ENCODE peak calls at places on chromosomes 7 and 10, in eight cellular contexts. D, Q, S, Y, F, K, E and X are unnamed samples.

GRCh38 chr7:158812684-158813083 is 16.6 kb downstream of the ESYT2 start:
- DNase-seq in D (no peak), Q (no peak), S (no peak), Y (no peak), F (no peak), K (peak; percentile 3), E (no peak), X (no peak)

GRCh38 chr7:130273863-130274262 is 7.2 kb downstream of the CPA2 start:
- DNase-seq in D (peak; percentile 41), Q (no peak), S (peak; percentile 23), Y (no peak), F (peak; percentile 68), K (peak; percentile 67), E (peak; percentile 87), X (no peak)

GRCh38 chr10:132204781-132205473 is 18.2 kb downstream of the DPYSL4 start:
- DNase-seq in D (no peak), Q (no peak), S (no peak), Y (no peak), F (no peak), K (peak; percentile 76), E (no peak), X (no peak)

GRCh38 chr10:8331896-8332729 is 277.6 kb downstream of the GATA3 start:
- DNase-seq in D (peak; percentile 29), Q (peak; percentile 21), S (no peak), Y (peak; percentile 86), F (peak; percentile 18), K (peak; percentile 69), E (peak; percentile 14), X (peak; percentile 33)

GRCh38 chr7:3272691-3273141 is 28.3 kb upstream of the SDK1 start:
- DNase-seq in D (no peak), Q (no peak), S (peak; percentile 92), Y (peak; percentile 57), F (no peak), K (no peak), E (peak; percentile 94), X (peak; percentile 69)

GRCh38 chr10:13699216-13699615 is 112.5 kb downstream of the PRPF18 start:
- DNase-seq in D (peak; percentile 45), Q (no peak), S (no peak), Y (no peak), F (no peak), K (no peak), E (no peak), X (no peak)

GRCh38 chr7:73683916-73684693 is 708 bp downstream of the BUD23 start:
- DNase-seq in D (no peak), Q (no peak), S (no peak), Y (peak; percentile 5), F (no peak), K (peak; percentile 50), E (peak; percentile 20), X (no peak)

GRCh38 chr7:115719963-115720362 is 310.6 kb downstream of the TFEC start:
- DNase-seq in D (no peak), Q (no peak), S (no peak), Y (no peak), F (no peak), K (no peak), E (no peak), X (no peak)

GRCh38 chr10:132364594-132364970 is 32.4 kb upstream of the PWWP2B start:
- DNase-seq in D (peak; percentile 35), Q (no peak), S (no peak), Y (no peak), F (no peak), K (no peak), E (peak; percentile 10), X (no peak)

GRCh38 chr10:63798599-63799498 is 277.6 kb downstream of the REEP3 start:
- DNase-seq in D (peak; percentile 74), Q (peak; percentile 87), S (peak; percentile 11), Y (peak; percentile 57), F (peak; percentile 56), K (no peak), E (peak; percentile 91), X (peak; percentile 93)

GRCh38 chr7:75840029-75840428 is 26.4 kb upstream of the CCL24 start:
- DNase-seq in D (no peak), Q (no peak), S (no peak), Y (no peak), F (no peak), K (no peak), E (no peak), X (no peak)

DNA sequence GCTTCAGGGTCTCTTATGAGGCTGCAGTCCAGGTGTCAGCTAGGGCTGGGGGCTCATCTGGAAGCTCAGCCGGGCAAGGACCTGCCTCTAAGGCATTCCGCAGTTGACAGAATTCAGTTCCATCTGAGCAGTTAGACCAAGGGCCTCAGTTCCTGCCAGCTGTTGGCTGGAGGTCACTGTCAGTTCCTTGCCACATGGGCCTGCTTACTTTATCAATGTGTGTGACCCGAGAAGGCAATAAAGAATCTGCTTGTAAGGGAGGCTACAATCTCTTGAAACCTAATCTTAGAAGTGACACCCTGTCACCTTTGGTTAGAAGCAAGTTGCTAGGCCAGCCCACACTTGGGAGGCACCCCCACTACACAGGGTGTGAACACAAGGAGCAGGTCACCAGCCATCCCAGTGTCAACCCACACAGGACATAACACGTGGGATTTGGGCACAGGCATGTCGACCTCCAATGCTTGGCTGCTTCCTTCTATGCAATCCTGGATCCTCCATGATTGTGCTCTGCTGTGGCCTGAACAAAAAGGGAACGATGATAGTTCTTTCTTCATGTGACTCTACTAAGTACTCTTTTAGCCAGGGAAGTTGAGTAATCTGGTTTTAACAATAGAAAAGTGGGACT is 41.8 kb downstream of the MTURN start:
- DNase-seq in D (no peak), Q (no peak), S (no peak), Y (no peak), F (no peak), K (no peak), E (no peak), X (no peak)
- TF ChIP-seq CTCF in D (no peak), Q (no peak), S (no peak), Y (no peak), F (no peak), K (no peak), E (no peak), X (no peak)

DNA sequence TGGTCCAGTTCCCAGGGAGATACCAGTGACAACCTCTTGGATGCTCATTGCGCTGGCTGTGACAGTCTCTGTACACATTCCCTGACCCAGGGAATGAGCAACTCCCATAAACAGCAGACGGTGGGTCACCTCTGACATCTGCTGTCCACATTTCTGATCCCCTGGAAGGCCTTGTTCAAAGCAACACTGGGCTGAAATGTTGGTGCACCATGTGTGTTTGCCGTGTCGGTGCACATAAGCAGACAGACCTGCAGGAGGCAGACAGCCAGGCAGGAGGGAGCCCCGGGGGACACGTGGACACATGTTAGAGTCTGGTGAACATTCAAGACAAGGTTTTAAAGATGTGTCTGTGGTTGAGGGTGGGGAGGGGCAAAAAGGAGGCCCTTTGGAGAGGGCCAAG is 254.9 kb downstream of the PLXNA4 start:
- DNase-seq in D (no peak), Q (no peak), S (no peak), Y (no peak), F (no peak), K (no peak), E (no peak), X (peak; percentile 20)
- TF ChIP-seq CTCF in D (no peak), Q (no peak), S (no peak), Y (no peak), F (no peak), K (peak; percentile 49), E (no peak), X (peak; percentile 36)

GRCh38 chr10:21180604-21181003 is 283.5 kb upstream of the NEBL start:
- DNase-seq in D (no peak), Q (no peak), S (no peak), Y (no peak), F (no peak), K (no peak), E (no peak), X (no peak)

GRCh38 chr10:21184984-21185383 is 287.9 kb upstream of the NEBL start:
- DNase-seq in D (no peak), Q (no peak), S (no peak), Y (no peak), F (no peak), K (no peak), E (no peak), X (no peak)

GRCh38 chr10:21183025-21183424 is 285.9 kb upstream of the NEBL start:
- DNase-seq in D (no peak), Q (no peak), S (no peak), Y (peak; percentile 50), F (no peak), K (no peak), E (peak; percentile 55), X (peak; percentile 38)

GRCh38 chr10:21181451-21181850 is 284.3 kb upstream of the NEBL start:
- DNase-seq in D (no peak), Q (no peak), S (no peak), Y (peak; percentile 16), F (no peak), K (no peak), E (no peak), X (no peak)

DNA sequence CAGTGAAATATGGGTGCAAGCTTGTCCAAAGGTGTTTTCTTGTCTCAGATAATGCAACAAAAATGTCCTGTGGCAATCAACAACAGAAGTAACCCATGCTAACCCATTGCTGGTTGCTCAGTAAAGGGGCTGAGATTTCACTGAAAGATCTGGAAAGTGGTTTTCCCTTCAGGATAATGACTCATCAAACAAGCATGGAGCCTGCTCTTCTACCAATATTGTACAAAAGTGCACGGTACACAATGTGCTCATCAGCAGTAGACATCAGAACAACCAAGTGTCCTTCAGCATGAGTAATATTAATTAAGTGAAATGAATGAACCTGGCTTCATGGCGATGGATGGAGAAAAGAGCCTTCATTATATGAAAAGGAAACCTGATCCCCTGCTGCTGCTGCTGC is 287.1 kb upstream of the NEBL start:
- DNase-seq in D (no peak), Q (no peak), S (no peak), Y (peak; percentile 91), F (no peak), K (no peak), E (peak; percentile 95), X (peak; percentile 86)
- TF ChIP-seq CTCF in D (no peak), Q (no peak), S (no peak), Y (no peak), F (no peak), K (no peak), E (no peak), X (no peak)

DNA sequence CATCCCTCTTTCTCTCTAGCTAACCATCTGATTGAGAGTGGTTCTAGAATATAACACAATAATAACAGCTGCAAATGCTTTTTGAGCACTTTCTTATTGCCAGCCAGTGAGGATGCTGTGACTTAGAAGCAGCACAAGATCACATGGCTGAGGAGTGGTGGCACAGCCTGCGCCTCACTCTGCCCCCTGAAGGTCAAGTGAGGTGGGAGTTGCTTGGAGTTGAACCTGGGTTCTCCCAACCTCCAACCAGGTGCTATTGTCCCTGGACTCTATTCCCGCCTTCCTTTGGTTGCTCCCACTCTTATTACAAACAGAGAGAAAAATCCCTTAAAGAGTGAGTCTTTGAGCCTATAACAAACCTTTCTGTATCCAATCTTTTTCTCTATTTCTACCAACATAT is 280.3 kb upstream of the PODXL start:
- DNase-seq in D (no peak), Q (no peak), S (no peak), Y (no peak), F (no peak), K (peak; percentile 86), E (no peak), X (no peak)
- TF ChIP-seq CTCF in D (no peak), Q (no peak), S (no peak), Y (no peak), F (no peak), K (peak; percentile 80), E (no peak), X (no peak)